ENCODE peak calls at places on chromosomes 5 and 9, in five cellular contexts. R, S, K, C and T are unnamed samples.

GRCh38 chr9:125839322-125839721 is 92.1 kb downstream of the PBX3 start:
- DNase-seq in C (no peak), S (no peak), K (no peak), R (no peak), T (no peak)

GRCh38 chr5:33299621-33300208 is 141.1 kb upstream of the TARS1 start:
- DNase-seq in K (peak; percentile 96), S (no peak), C (no peak), R (peak; percentile 73), T (no peak)

GRCh38 chr5:108655750-108656450 is 91.8 kb upstream of the FER start:
- DNase-seq in K (peak; percentile 37), C (no peak), S (no peak), R (no peak), T (no peak)

GRCh38 chr9:112705773-112706427 is 12.0 kb downstream of the INIP start:
- DNase-seq in C (no peak), K (peak; percentile 67), R (peak; percentile 70), S (no peak), T (no peak)

GRCh38 chr5:170552486-170553122 is 48.8 kb downstream of the KCNIP1 start:
- DNase-seq in C (no peak), K (no peak), S (no peak), R (peak; percentile 53), T (no peak)

GRCh38 chr9:801399-802071 is 40.0 kb upstream of the DMRT1 start:
- DNase-seq in S (no peak), R (no peak), K (no peak), C (no peak), T (no peak)

GRCh38 chr5:39714036-39714698 is 289.4 kb upstream of the DAB2 start:
- DNase-seq in S (peak; percentile 12), R (peak; percentile 52), C (peak; percentile 67), K (peak; percentile 58), T (peak; percentile 24)

GRCh38 chr5:156259618-156260017 is 67.3 kb upstream of the SGCD start:
- DNase-seq in R (no peak), C (no peak), K (no peak), S (no peak), T (no peak)

GRCh38 chr9:71587576-71588362 is 180.5 kb downstream of the CEMIP2 start:
- DNase-seq in K (no peak), R (no peak), S (no peak), C (no peak), T (no peak)

GRCh38 chr9:105027082-105027481 is 99.1 kb upstream of the ABCA1 start:
- DNase-seq in K (no peak), C (no peak), R (no peak), S (no peak), T (no peak)